ENCODE peak calls at places on chromosomes 1 and 21, in ten cellular contexts. I is lower lobe of right lung, D is neural progenitor cell, Q is substantia nigra, J is testis, O is tibial nerve, E is lung, K is heart left ventricle, N is mammary epithelial cell, G is small intestine. A is an unnamed sample.

GRCh38 chr1:67053785-67054759 is at the start of gene SLC35D1:
- DNase-seq in I (peak), D (peak), Q (peak), J (peak), O (peak), E (peak), K (peak), N (peak), G (peak), A (peak)

GRCh38 chr1:10628685-10629084 is 153.9 kb downstream of the PEX14 start:
- DNase-seq in I (peak), D (no peak), Q (no peak), J (peak), O (peak), E (no peak), K (peak), N (no peak), G (no peak), A (peak)

GRCh38 chr21:25567472-25567871 is 39.8 kb downstream of the MRPL39 start:
- DNase-seq in I (no peak), D (no peak), Q (no peak), J (no peak), O (no peak), E (no peak), K (no peak), N (no peak), G (no peak), A (no peak)

GRCh38 chr1:210003501-210003900 is 65.5 kb downstream of the SYT14 start:
- DNase-seq in I (no peak), D (no peak), Q (no peak), J (no peak), O (no peak), E (no peak), K (no peak), N (no peak), G (no peak), A (no peak)

GRCh38 chr1:154770897-154771594 is 99.0 kb downstream of the KCNN3 start:
- DNase-seq in I (no peak), D (no peak), Q (no peak), J (no peak), O (no peak), E (no peak), K (no peak), N (peak), G (no peak), A (no peak)

GRCh38 chr1:205963352-205963751 is 20.1 kb upstream of the SLC26A9 start:
- DNase-seq in I (no peak), D (no peak), Q (no peak), J (no peak), O (no peak), E (no peak), K (no peak), N (peak), G (no peak), A (no peak)

GRCh38 chr1:20058531-20058930 is 11.5 kb upstream of the PLA2G5 start:
- DNase-seq in I (no peak), D (no peak), Q (no peak), J (no peak), O (no peak), E (peak), K (no peak), N (peak), G (no peak), A (no peak)

GRCh38 chr1:235011599-235012435 is 116.8 kb downstream of the TOMM20 start:
- DNase-seq in I (peak), D (no peak), Q (no peak), J (no peak), O (no peak), E (peak), K (peak), N (peak), G (peak), A (peak)

GRCh38 chr1:1144122-1144842 is 28.4 kb upstream of the C1orf159 start:
- DNase-seq in I (peak), D (peak), Q (no peak), J (no peak), O (no peak), E (peak), K (no peak), N (no peak), G (peak), A (no peak)

GRCh38 chr1:24555591-24556413 is at the start of gene NCMAP:
- DNase-seq in I (peak), D (peak), Q (no peak), J (peak), O (no peak), E (peak), K (no peak), N (no peak), G (peak), A (no peak)
- H3K27ac ChIP-seq in I (peak), D (no peak), Q (no peak), J (no peak), O (peak), E (peak), K (no peak), N (no peak), G (peak), A (no peak)

DNA sequence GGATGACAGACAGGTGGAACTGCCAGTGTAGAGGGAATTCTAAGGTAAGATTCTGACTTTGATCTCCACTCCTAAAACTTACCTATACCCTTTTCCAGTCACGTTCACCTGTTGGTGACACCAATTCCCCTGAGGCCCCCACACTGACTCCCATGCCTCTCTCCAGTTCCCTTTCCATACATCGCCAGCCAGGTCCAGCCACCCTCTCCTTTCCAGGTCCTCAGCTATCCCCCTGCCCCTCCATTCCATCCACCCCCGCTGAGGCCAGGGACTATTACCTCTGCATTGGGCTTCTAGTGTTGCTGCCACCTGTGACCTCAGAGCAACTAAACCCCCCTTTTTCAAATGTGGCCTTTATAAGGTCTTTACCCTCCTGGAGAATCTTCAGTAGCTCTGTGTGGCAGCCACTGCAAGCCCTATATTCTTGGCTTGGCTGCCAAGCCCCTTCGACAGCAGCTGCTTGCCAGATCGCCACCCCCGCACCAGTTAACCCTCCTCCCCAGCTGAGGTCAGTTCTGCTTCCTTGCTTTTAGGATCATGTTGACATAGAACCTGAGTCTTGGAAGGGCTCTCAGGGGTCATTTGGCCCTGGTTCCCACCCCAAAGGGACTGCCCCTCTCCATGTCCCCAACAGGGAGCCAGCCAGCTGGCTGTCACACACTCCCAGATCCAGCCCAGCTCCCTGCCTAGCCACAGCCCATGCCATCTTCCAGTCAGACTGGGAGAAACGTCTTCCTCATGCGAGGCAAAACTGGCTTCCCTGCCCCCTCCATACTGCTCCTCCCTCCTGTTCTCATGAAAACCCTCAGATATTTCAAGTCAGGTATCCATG is 14.7 kb downstream of the CSF1 start:
- DNase-seq in I (no peak), D (no peak), Q (no peak), J (no peak), O (no peak), E (no peak), K (no peak), N (no peak), G (no peak), A (no peak)
- H3K27ac ChIP-seq in I (no peak), D (no peak), Q (no peak), J (no peak), O (no peak), E (no peak), K (no peak), N (no peak), G (peak), A (no peak)

GRCh38 chr1:109659145-109659544 is 3.2 kb downstream of the GSTM4 start:
- DNase-seq in I (no peak), D (no peak), Q (no peak), J (no peak), O (no peak), E (peak), K (no peak), N (no peak), G (peak), A (no peak)
- H3K27ac ChIP-seq in I (no peak), D (no peak), Q (no peak), J (no peak), O (no peak), E (no peak), K (no peak), N (no peak), G (no peak), A (no peak)

DNA sequence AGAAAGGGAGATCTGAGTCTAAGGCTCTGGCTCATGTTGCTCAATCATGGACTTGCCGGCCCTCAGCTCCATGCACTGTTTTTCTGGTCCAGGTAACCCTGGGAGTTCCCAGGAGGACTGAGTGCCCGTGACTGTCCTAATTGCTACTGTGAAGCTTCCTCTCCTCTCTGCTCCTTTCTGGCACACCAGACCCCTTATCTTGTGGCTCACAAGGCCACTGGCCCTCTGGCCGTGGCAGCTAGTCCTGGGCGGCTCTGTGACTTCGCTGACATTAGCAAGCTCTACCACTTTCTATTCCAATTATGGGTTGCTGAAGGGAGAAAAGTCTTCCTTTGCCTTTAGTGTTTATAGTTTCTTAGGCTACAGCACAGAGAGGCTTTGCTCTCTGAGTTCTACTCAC is 380.2 kb downstream of the RWDD3 start:
- DNase-seq in I (no peak), D (no peak), Q (no peak), J (no peak), O (no peak), E (no peak), K (no peak), N (peak), G (no peak), A (no peak)
- H3K27ac ChIP-seq in I (no peak), D (no peak), Q (no peak), J (no peak), O (no peak), E (no peak), K (no peak), N (no peak), G (no peak), A (no peak)

GRCh38 chr21:40074198-40074597 is 207.0 kb downstream of the PCP4 start:
- DNase-seq in I (no peak), D (no peak), Q (no peak), J (no peak), O (no peak), E (no peak), K (no peak), N (no peak), G (no peak), A (no peak)
- H3K27ac ChIP-seq in I (no peak), D (no peak), Q (no peak), J (no peak), O (no peak), E (no peak), K (peak), N (no peak), G (no peak), A (no peak)

DNA sequence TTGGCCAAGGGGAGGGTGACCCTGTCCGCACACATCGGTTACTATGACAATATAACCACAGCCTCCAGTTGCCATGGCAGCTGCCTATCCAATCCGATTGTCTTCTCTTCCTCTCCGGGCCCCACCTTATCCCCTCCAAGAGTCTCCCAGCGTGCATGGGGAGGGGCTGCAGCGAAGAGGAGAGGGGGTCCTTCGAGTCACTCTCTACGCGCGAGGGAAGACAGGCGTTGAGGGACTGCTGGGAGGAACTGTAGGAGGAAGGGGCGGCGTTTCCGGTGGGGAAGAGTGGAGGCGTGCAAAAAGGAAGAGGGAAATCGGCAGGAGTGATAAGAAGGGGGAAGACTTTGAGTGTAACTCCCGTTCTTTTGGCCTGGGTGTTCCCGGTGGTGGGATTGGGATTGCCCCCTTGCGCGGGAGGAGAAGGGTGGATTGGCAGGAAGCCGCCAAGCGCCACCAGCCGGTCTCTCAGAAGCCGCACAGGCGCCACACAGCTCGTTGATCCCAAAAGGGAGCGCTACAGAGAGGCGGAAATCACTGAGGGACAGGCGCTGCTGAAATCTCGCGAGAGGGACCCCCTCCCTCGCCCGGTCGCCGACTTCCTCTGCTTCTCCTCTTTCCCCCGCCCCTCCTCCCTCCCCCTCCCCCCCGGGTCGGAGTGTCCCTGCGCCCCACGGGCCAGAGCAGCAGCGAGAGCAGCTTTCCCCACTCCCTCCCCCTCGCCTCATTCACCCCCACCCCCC is 381 bp upstream of the SMG7 start:
- DNase-seq in I (peak), D (peak), Q (peak), J (peak), O (peak), E (peak), K (peak), N (peak), G (peak), A (peak)
- H3K27ac ChIP-seq in I (peak), D (peak), Q (peak), J (peak), O (peak), E (peak), K (peak), N (peak), G (peak), A (peak)

GRCh38 chr21:41831453-41831831 is 47.7 kb downstream of the PRDM15 start:
- DNase-seq in I (no peak), D (no peak), Q (no peak), J (no peak), O (no peak), E (no peak), K (no peak), N (no peak), G (no peak), A (no peak)

GRCh38 chr21:41832230-41833137 is 46.7 kb downstream of the PRDM15 start:
- DNase-seq in I (no peak), D (no peak), Q (no peak), J (no peak), O (no peak), E (no peak), K (no peak), N (no peak), G (peak), A (no peak)

GRCh38 chr21:41834252-41834925 is 44.8 kb downstream of the PRDM15 start:
- DNase-seq in I (no peak), D (no peak), Q (no peak), J (no peak), O (no peak), E (no peak), K (no peak), N (no peak), G (no peak), A (no peak)

GRCh38 chr21:41834926-41835663 is 44.0 kb downstream of the PRDM15 start:
- DNase-seq in I (no peak), D (no peak), Q (no peak), J (no peak), O (no peak), E (no peak), K (no peak), N (no peak), G (no peak), A (no peak)

GRCh38 chr21:41833138-41834115 is 45.7 kb downstream of the PRDM15 start:
- DNase-seq in I (no peak), D (no peak), Q (no peak), J (no peak), O (no peak), E (no peak), K (no peak), N (no peak), G (no peak), A (no peak)
- H3K27ac ChIP-seq in I (no peak), D (no peak), Q (no peak), J (no peak), O (no peak), E (no peak), K (no peak), N (no peak), G (peak), A (no peak)

GRCh38 chr1:8113257-8114220 is 87.4 kb upstream of the ERRFI1 start:
- DNase-seq in I (no peak), D (no peak), Q (no peak), J (no peak), O (no peak), E (no peak), K (no peak), N (no peak), G (no peak), A (no peak)

GRCh38 chr1:8116892-8117262 is 90.8 kb upstream of the ERRFI1 start:
- DNase-seq in I (peak), D (no peak), Q (no peak), J (peak), O (peak), E (peak), K (peak), N (no peak), G (no peak), A (peak)

GRCh38 chr1:8115031-8115768 is 89.1 kb upstream of the ERRFI1 start:
- DNase-seq in I (no peak), D (no peak), Q (no peak), J (no peak), O (no peak), E (no peak), K (no peak), N (no peak), G (no peak), A (no peak)

GRCh38 chr1:8118031-8118451 is 91.9 kb upstream of the ERRFI1 start:
- DNase-seq in I (no peak), D (peak), Q (no peak), J (no peak), O (no peak), E (no peak), K (no peak), N (no peak), G (no peak), A (no peak)

GRCh38 chr1:8115769-8116167 is 89.7 kb upstream of the ERRFI1 start:
- DNase-seq in I (no peak), D (no peak), Q (no peak), J (no peak), O (no peak), E (no peak), K (no peak), N (no peak), G (no peak), A (no peak)
- H3K27ac ChIP-seq in I (peak), D (no peak), Q (no peak), J (no peak), O (peak), E (peak), K (peak), N (no peak), G (peak), A (no peak)

DNA sequence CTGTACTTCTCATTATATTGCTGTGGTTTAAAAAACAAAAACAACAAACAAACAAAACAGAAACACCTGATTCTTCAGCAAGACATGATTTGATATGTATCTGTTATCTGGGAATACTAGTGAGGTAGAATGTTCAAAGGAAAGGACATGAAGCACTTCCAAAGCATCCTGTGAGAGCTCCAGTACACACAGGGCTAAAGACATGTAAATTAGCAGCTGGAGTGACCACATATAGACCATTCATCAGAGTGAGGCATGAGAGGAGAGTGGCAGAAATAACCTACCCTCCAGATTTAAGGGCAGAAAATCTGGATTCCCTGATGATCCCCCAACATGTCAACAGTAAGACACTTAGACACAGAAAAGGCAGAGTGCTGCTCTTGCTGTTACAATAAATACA is 260.5 kb upstream of the CHRM3 start:
- DNase-seq in I (no peak), D (no peak), Q (no peak), J (no peak), O (no peak), E (no peak), K (no peak), N (no peak), G (no peak), A (no peak)
- H3K27ac ChIP-seq in I (no peak), D (no peak), Q (peak), J (no peak), O (no peak), E (no peak), K (no peak), N (no peak), G (no peak), A (no peak)

GRCh38 chr1:178241057-178241456 is 147.2 kb downstream of the RASAL2 start:
- DNase-seq in I (no peak), D (no peak), Q (no peak), J (no peak), O (no peak), E (no peak), K (no peak), N (peak), G (no peak), A (no peak)
- H3K27ac ChIP-seq in I (no peak), D (no peak), Q (no peak), J (no peak), O (no peak), E (no peak), K (no peak), N (peak), G (no peak), A (no peak)